ENCODE peak calls at places on chromosome 14, in seven cellular contexts. Y is HFFc6; N is brain microvascular endothelial cell; E is progenitor cell of endocrine pancreas; B is NCI-H1092; A is stimulated activated CD4-positive, alpha-beta T cell treated with anti-CD3 and anti-CD28 coated beads, Interleukin-2, amount 100 ng/mL, for 48 hours; J is lung microvascular endothelial cell. G is an unnamed sample.

GRCh38 chr14:67815573-67816235 is 686 bp downstream of the ZFYVE26 start:
- DNase-seq in A (no peak), E (no peak), J (no peak), B (no peak), Y (peak; percentile 69), N (peak; percentile 48), G (peak; percentile 81)

GRCh38 chr14:68297871-68298468 is 478.4 kb downstream of the RAD51B start:
- DNase-seq in J (peak; percentile 75), N (peak; percentile 3), Y (peak; percentile 19), B (no peak), E (no peak), A (no peak), G (peak; percentile 19)

GRCh38 chr14:100873083-100873482 is 30.4 kb downstream of the RTL1 start:
- DNase-seq in N (no peak), J (no peak), Y (no peak), A (no peak), B (no peak), E (no peak), G (no peak)

GRCh38 chr14:47948981-47949380 is 273.6 kb upstream of the MDGA2 start:
- DNase-seq in B (no peak), E (no peak), J (no peak), A (no peak), Y (no peak), N (no peak), G (no peak)

GRCh38 chr14:68703093-68703492 is 89.8 kb downstream of the ZFP36L1 start:
- DNase-seq in E (no peak), J (no peak), Y (peak; percentile 48), N (peak; percentile 68), B (no peak), A (no peak), G (peak; percentile 86)

GRCh38 chr14:100865682-100866591 is 37.6 kb downstream of the RTL1 start:
- DNase-seq in E (no peak), A (no peak), N (no peak), Y (no peak), J (no peak), B (no peak), G (no peak)

GRCh38 chr14:65506801-65507200 is 94.3 kb downstream of the FUT8 start:
- DNase-seq in E (no peak), A (no peak), N (no peak), J (no peak), Y (no peak), B (peak; percentile 51), G (no peak)

GRCh38 chr14:75126121-75126544 is 715 bp downstream of the NEK9 start:
- DNase-seq in Y (no peak), N (no peak), J (no peak), A (no peak), E (no peak), B (no peak), G (peak; percentile 35)

GRCh38 chr14:29222671-29223268 is 456.2 kb downstream of the FOXG1 start:
- DNase-seq in J (peak; percentile 67), A (no peak), B (peak; percentile 14), Y (peak; percentile 69), N (peak; percentile 12), E (no peak), G (peak; percentile 75)

GRCh38 chr14:106842687-106843086 is 1316.3 kb downstream of the TMEM121 start:
- DNase-seq in Y (no peak), B (no peak), N (no peak), E (no peak), J (no peak), A (no peak), G (no peak)

GRCh38 chr14:69574266-69574953 is at the start of gene CCDC177:
- DNase-seq in A (peak; percentile 75), B (peak; percentile 81), Y (peak; percentile 14), J (peak; percentile 67), N (peak; percentile 43), E (peak; percentile 65), G (peak; percentile 56)

GRCh38 chr14:61753631-61754030 is 8.6 kb upstream of the SNAPC1 start:
- DNase-seq in A (no peak), B (no peak), J (no peak), N (no peak), Y (peak; percentile 24), E (no peak), G (no peak)

GRCh38 chr14:64109821-64110554 is 184.2 kb downstream of the ESR2 start:
- DNase-seq in B (no peak), E (no peak), N (no peak), A (no peak), Y (no peak), J (no peak), G (peak; percentile 57)

GRCh38 chr14:34098045-34098984 is 147.4 kb upstream of the EGLN3 start:
- DNase-seq in J (peak; percentile 70), B (no peak), A (no peak), E (no peak), N (peak; percentile 45), Y (peak; percentile 31), G (peak; percentile 42)